ENCODE peak calls at places on chromosome 20, in seven cellular contexts. X is HepG2, Q is GM12878, P is HCT116, W is H1, Z is SK-N-SH, B is K562. C is an unnamed sample.

GRCh38 chr20:56629464-56630085 is 469 bp downstream of the TFAP2C start:
- DNase-seq in X (no peak), Q (no peak), P (no peak), W (no peak), Z (peak; percentile 37), B (no peak), C (no peak)

GRCh38 chr20:40449974-40450616 is 238.9 kb downstream of the MAFB start:
- DNase-seq in X (no peak), Q (no peak), P (no peak), W (no peak), Z (no peak), B (no peak), C (no peak)

GRCh38 chr20:61558726-61559125 is 306.7 kb downstream of the CDH4 start:
- DNase-seq in X (no peak), Q (no peak), P (no peak), W (no peak), Z (no peak), B (no peak), C (no peak)

GRCh38 chr20:23078351-23078993 is 7.7 kb downstream of the CD93 start:
- DNase-seq in X (no peak), Q (no peak), P (no peak), W (no peak), Z (no peak), B (no peak), C (no peak)

GRCh38 chr20:52972190-52972937 is at the start of gene TSHZ2:
- DNase-seq in X (peak; percentile 24), Q (no peak), P (no peak), W (peak; percentile 56), Z (peak; percentile 82), B (no peak), C (peak; percentile 54)

GRCh38 chr20:20525756-20526155 is 157.9 kb downstream of the INSM1 start:
- DNase-seq in X (no peak), Q (no peak), P (no peak), W (no peak), Z (no peak), B (no peak), C (no peak)

GRCh38 chr20:45290677-45291355 is 15.8 kb upstream of the RBPJL start:
- DNase-seq in X (peak; percentile 76), Q (no peak), P (peak; percentile 41), W (peak; percentile 90), Z (peak; percentile 83), B (peak; percentile 79), C (peak; percentile 89)

GRCh38 chr20:37986873-37987601 is 46.2 kb downstream of the TTI1 start:
- DNase-seq in X (peak; percentile 80), Q (no peak), P (no peak), W (no peak), Z (peak; percentile 79), B (no peak), C (no peak)

GRCh38 chr20:6746901-6747609 is 20.4 kb upstream of the BMP2 start:
- DNase-seq in X (peak; percentile 25), Q (peak; percentile 45), P (no peak), W (no peak), Z (no peak), B (no peak), C (no peak)

GRCh38 chr20:48619126-48620101 is 208.4 kb downstream of the PREX1 start:
- DNase-seq in X (no peak), Q (no peak), P (no peak), W (no peak), Z (peak; percentile 88), B (no peak), C (no peak)

GRCh38 chr20:5539656-5540055 is 210.5 kb upstream of the SHLD1 start:
- DNase-seq in X (no peak), Q (no peak), P (no peak), W (no peak), Z (no peak), B (no peak), C (no peak)

GRCh38 chr20:7980332-7981046 is 39.1 kb downstream of the TMX4 start:
- DNase-seq in X (peak; percentile 79), Q (no peak), P (peak; percentile 23), W (no peak), Z (peak; percentile 33), B (peak; percentile 21), C (peak; percentile 48)

GRCh38 chr20:38970302-38970701 is 8.2 kb downstream of the DHX35 start:
- DNase-seq in X (no peak), Q (no peak), P (no peak), W (no peak), Z (no peak), B (no peak), C (no peak)

GRCh38 chr20:40532103-40532502 is 156.9 kb downstream of the MAFB start:
- DNase-seq in X (peak; percentile 31), Q (no peak), P (peak; percentile 48), W (peak; percentile 63), Z (no peak), B (peak; percentile 48), C (no peak)

GRCh38 chr20:17735206-17735804 is 35.5 kb downstream of the BANF2 start:
- DNase-seq in X (no peak), Q (no peak), P (no peak), W (no peak), Z (no peak), B (no peak), C (no peak)

GRCh38 chr20:62735331-62735821 is 26.7 kb downstream of the NTSR1 start:
- DNase-seq in X (no peak), Q (no peak), P (peak; percentile 89), W (no peak), Z (no peak), B (peak; percentile 38), C (no peak)

GRCh38 chr20:10179574-10180298 is 38.9 kb upstream of the SNAP25 start:
- DNase-seq in X (peak; percentile 19), Q (no peak), P (peak; percentile 8), W (peak; percentile 52), Z (peak; percentile 22), B (no peak), C (no peak)

GRCh38 chr20:53805895-53806384 is 212.3 kb upstream of the ZNF217 start:
- DNase-seq in X (no peak), Q (no peak), P (no peak), W (no peak), Z (no peak), B (no peak), C (peak; percentile 66)

GRCh38 chr20:63521602-63522001 is 1.0 kb downstream of the PPDPF start:
- DNase-seq in X (no peak), Q (no peak), P (no peak), W (peak; percentile 60), Z (peak; percentile 76), B (no peak), C (no peak)

GRCh38 chr20:34023937-34024732 is 30.4 kb downstream of the RALY start:
- DNase-seq in X (no peak), Q (no peak), P (no peak), W (no peak), Z (no peak), B (no peak), C (no peak)

GRCh38 chr20:31740208-31740607 is 1.1 kb downstream of the TPX2 start:
- DNase-seq in X (no peak), Q (no peak), P (no peak), W (no peak), Z (peak; percentile 23), B (peak; percentile 51), C (no peak)

GRCh38 chr20:51810155-51811039 is 8.1 kb upstream of the SALL4 start:
- DNase-seq in X (peak; percentile 48), Q (no peak), P (no peak), W (no peak), Z (no peak), B (no peak), C (no peak)

GRCh38 chr20:17504326-17504897 is 26.8 kb downstream of the BFSP1 start:
- DNase-seq in X (no peak), Q (no peak), P (no peak), W (no peak), Z (peak; percentile 52), B (no peak), C (no peak)

DNA sequence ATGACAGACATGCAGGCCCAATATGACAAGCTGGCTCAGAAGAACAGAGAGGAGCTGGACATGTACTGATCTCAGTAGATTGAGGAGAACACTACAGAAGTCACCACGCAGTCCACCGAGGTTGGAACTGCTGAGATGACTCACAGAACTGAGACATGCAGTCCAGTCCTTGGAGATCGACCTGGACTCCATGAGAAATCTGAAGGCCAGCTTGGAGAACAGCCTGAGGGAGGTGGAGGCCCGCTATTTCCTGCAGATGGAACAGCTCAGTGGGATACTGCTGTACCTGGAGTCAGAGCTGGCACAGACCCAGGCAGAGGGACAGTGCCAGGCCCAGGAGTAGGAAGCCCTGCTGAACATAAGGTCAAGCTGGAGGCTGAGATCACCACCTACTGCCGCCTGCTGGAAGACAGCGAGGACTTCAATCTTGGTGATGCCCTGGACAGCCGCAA is 21.3 kb downstream of the RNF114 start:
- DNase-seq in X (peak; percentile 56), Q (no peak), P (no peak), W (no peak), Z (no peak), B (no peak), C (no peak)
- TF ChIP-seq JUND in X (no peak), Q (no peak), P (no peak), W (no peak), Z (no peak), B (no peak), C (no peak)

DNA sequence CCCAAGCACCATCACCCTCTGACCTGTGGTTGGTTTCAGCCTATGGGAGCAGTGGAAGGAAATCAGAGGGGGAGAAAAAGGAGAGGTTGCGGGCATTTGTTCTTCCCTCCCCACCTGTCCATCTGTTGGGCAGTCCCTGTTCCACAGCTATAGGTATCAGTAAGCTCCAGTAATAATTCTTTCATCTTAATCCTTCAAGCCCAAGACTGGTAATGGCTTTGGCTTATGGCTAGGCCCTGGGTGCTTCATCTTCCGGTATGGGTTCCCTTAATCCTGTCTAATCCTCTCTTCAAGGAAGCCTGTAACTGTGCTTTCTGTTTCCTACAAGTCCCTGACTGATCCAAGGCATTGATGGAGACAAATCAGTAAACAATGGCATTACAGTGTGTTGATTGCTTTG is 42.2 kb upstream of the STK35 start:
- DNase-seq in X (no peak), Q (no peak), P (no peak), W (no peak), Z (no peak), B (no peak), C (no peak)
- TF ChIP-seq JUND in X (no peak), Q (no peak), P (no peak), W (no peak), Z (no peak), B (no peak), C (no peak)

DNA sequence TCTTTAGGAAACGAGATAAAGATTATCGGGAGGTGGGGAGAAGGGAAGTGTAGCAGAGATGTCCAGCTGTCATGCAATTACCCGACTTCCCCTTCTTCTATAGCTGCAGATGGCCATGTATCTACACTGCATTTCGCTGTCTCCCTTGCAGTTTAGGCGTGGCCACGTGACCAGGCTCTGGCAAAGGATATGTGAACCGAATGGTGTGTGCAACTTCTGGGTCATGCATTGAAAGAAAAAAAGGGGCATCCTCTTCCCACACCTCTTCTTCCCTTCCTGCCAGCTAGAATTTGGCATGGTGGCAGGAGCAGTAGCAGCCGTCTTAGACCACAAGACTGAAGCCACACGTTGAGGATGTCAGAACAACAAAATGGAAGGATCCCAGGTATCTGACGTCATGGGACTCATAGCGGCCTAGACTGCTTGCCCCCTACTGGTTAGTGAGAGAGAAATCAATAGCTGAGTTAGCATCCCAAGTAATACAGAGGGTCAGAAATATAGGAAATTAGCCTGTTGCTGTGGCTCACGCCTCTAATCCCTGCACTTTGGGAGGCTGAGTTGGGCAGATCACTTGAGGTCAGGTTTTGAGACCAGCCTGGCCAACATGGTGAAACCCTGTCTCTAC is 32.8 kb downstream of the TCF15 start:
- DNase-seq in X (peak; percentile 70), Q (no peak), P (peak; percentile 77), W (no peak), Z (no peak), B (peak; percentile 77), C (no peak)
- TF ChIP-seq JUND in X (peak; percentile 9), Q (no peak), P (no peak), W (no peak), Z (no peak), B (peak; percentile 90), C (no peak)

GRCh38 chr20:58891686-58892125 is 39.2 kb downstream of the GNAS start:
- DNase-seq in X (no peak), Q (no peak), P (no peak), W (no peak), Z (peak; percentile 82), B (peak; percentile 44), C (peak; percentile 56)
- TF ChIP-seq JUND in X (no peak), Q (no peak), P (no peak), W (no peak), Z (no peak), B (no peak), C (no peak)